ENCODE peak calls at places on chromosomes 11 and 22, in nine cellular contexts. O is A549, H is uterus, E is pancreas, G is choroid plexus epithelial cell, X is AG04450, A is fibroblast of lung, D is Peyer's patch, P is cardiac fibroblast. C is an unnamed sample.
A peak's percentile ranks its signal among the peaks of the same experiment; 100 is the strongest.

GRCh38 chr22:17576475-17576874 is 13.2 kb downstream of the SLC25A18 start:
- DNase-seq in X (no peak), H (no peak), A (no peak), E (no peak), O (no peak), D (no peak), G (peak; percentile 84), P (peak; percentile 89), C (peak; percentile 31)

GRCh38 chr22:30080805-30081204 is 541 bp downstream of the HORMAD2 start:
- DNase-seq in A (no peak), P (no peak), X (no peak), H (no peak), E (no peak), O (no peak), G (no peak), D (no peak), C (no peak)

GRCh38 chr11:90332415-90332814 is 109.6 kb upstream of the CHORDC1 start:
- DNase-seq in D (no peak), E (no peak), P (no peak), X (no peak), H (no peak), O (no peak), A (no peak), G (no peak), C (no peak)

GRCh38 chr11:57324154-57324885 is 432 bp downstream of the TNKS1BP1 start:
- DNase-seq in G (peak; percentile 59), E (no peak), D (peak; percentile 61), O (peak; percentile 60), X (no peak), P (peak; percentile 68), A (peak; percentile 68), H (peak; percentile 60), C (peak; percentile 65)

GRCh38 chr22:19368876-19369275 is 62.7 kb downstream of the HIRA start:
- DNase-seq in A (no peak), G (no peak), O (no peak), E (no peak), D (no peak), X (no peak), H (no peak), P (no peak), C (no peak)

GRCh38 chr11:125433454-125434121 is 62.5 kb downstream of the FEZ1 start:
- DNase-seq in D (no peak), O (peak; percentile 45), X (no peak), H (peak; percentile 31), P (peak; percentile 68), A (peak; percentile 56), G (peak; percentile 84), E (no peak), C (peak; percentile 45)

GRCh38 chr11:107457205-107457557 is 444 bp downstream of the CWF19L2 start:
- DNase-seq in E (no peak), A (no peak), P (peak; percentile 4), O (peak; percentile 4), H (no peak), G (peak; percentile 15), X (no peak), D (no peak), C (no peak)

GRCh38 chr22:30392661-30393321 is 4.0 kb upstream of the SEC14L2 start:
- DNase-seq in A (no peak), D (no peak), E (no peak), O (no peak), G (no peak), P (no peak), X (no peak), H (no peak), C (no peak)

GRCh38 chr22:17984114-17984513 is 40.2 kb downstream of the MICAL3 start:
- DNase-seq in E (no peak), A (no peak), X (no peak), H (no peak), G (no peak), P (no peak), O (no peak), D (no peak), C (no peak)

GRCh38 chr11:28963189-28963588 is 855.0 kb downstream of the METTL15 start:
- DNase-seq in G (peak; percentile 81), O (no peak), X (no peak), A (peak; percentile 20), D (no peak), H (no peak), E (no peak), P (peak; percentile 51), C (peak; percentile 55)

GRCh38 chr22:24482586-24482985 is 12.5 kb upstream of the UPB1 start:
- DNase-seq in P (peak; percentile 70), G (peak; percentile 85), X (no peak), E (no peak), A (peak; percentile 63), O (no peak), D (no peak), H (no peak), C (peak; percentile 80)

GRCh38 chr22:20764053-20764720 is 9.7 kb upstream of the SERPIND1 start:
- DNase-seq in D (no peak), E (no peak), H (no peak), X (no peak), O (no peak), G (no peak), A (no peak), P (no peak), C (no peak)

GRCh38 chr22:50184541-50185383 is 951 bp upstream of the TRABD start:
- DNase-seq in H (peak; percentile 40), O (no peak), G (no peak), P (no peak), E (peak; percentile 68), A (no peak), D (no peak), X (no peak), C (no peak)

GRCh38 chr22:32532819-32533128 is 58.2 kb downstream of the FBXO7 start:
- DNase-seq in D (no peak), E (no peak), H (no peak), A (no peak), P (no peak), O (no peak), X (no peak), G (no peak), C (no peak)

GRCh38 chr11:128914216-128915147 is 23.3 kb downstream of the KCNJ5 start:
- DNase-seq in E (no peak), H (no peak), O (no peak), A (no peak), X (no peak), D (no peak), G (no peak), P (no peak), C (no peak)

GRCh38 chr22:26672590-26673468 is 15.4 kb downstream of the MIAT start:
- DNase-seq in H (peak; percentile 94), X (peak; percentile 88), E (peak; percentile 81), O (peak; percentile 75), P (peak; percentile 96), D (peak; percentile 93), G (peak; percentile 95), A (peak; percentile 96), C (peak; percentile 95)
- TF ChIP-seq CTCF in H (peak; percentile 60), X (peak; percentile 65), E (peak; percentile 38), O (peak; percentile 30), P (peak; percentile 55), D (peak; percentile 39), G (peak; percentile 70), A (peak; percentile 35), C (peak; percentile 55)

DNA sequence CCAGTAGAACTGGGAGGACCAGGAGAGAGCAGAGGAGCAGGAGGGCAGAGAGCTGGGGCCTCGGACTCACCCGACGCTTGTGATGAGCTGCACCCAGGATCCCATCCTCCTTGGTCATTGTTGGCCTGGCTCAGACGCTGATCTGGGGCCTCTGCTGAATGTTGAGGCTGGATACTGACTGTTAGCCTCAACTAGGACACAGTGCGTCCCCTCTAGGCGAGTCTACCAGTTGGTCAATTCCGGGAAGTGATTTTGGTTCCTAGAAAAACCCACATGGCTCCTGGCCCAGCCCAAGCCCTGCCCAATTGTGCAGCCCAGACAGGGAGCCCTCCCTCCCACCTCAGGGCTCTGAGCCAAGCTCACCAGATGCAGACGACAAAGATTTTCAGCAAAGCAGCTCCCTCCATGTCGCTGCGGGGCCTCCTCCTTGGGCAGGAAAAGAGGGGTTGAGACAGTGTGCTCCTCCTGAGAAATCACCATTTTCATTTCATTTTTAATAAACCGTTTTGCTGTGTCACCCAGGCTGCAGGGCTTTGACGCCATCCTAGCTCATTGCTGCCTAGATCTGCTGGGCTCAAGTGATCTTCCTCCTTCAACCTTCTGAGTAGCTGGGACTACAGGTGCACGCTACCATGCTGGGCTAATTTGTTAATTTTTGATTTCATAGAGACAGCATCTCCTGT is at the start of gene APOL4:
- DNase-seq in H (peak; percentile 84), D (no peak), O (no peak), E (peak; percentile 64), A (peak; percentile 52), X (no peak), G (no peak), P (peak; percentile 79), C (peak; percentile 40)
- H3K4me3 ChIP-seq in H (no peak within 1 kb of the TSS), D (no peak within 1 kb of the TSS), O (no peak within 1 kb of the TSS), E (no peak within 1 kb of the TSS), A (no peak within 1 kb of the TSS), X (no peak within 1 kb of the TSS), G (no peak within 1 kb of the TSS), P (peak within 1 kb of the TSS; percentile 35), C (no peak within 1 kb of the TSS)

GRCh38 chr11:13297308-13297916 is 19.8 kb downstream of the BMAL1 start:
- DNase-seq in G (no peak), A (no peak), E (no peak), P (no peak), D (no peak), X (no peak), H (no peak), O (no peak), C (no peak)

GRCh38 chr11:13302440-13302958 is 24.9 kb downstream of the BMAL1 start:
- DNase-seq in X (no peak), D (no peak), G (no peak), O (no peak), H (no peak), A (no peak), E (no peak), P (no peak), C (no peak)

GRCh38 chr11:13301522-13301921 is 23.9 kb downstream of the BMAL1 start:
- DNase-seq in O (no peak), P (no peak), H (no peak), E (no peak), X (no peak), A (no peak), D (no peak), G (no peak), C (no peak)

GRCh38 chr11:13297917-13298356 is 20.3 kb downstream of the BMAL1 start:
- DNase-seq in G (peak; percentile 48), A (no peak), H (no peak), P (no peak), E (no peak), O (no peak), X (no peak), D (no peak), C (no peak)

DNA sequence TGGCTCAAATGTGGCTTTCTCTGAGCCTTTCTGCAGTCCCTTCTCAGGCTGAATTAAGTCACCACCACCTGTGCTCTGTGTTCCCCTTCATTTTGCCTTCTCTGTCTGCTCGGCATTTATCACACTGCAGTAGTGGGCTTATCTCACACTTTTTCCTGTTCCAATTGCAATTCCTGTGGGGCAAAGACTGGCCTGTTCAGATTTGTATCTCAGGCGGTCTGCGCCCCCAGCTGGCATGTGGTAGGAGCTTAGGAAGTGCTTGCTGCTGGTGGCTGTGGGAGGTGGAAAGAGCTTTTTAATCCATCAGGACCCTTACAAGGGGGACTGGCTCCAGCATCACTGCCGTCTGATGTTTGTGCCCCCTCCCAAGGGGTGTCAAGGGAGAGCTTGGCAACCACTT is 21.2 kb downstream of the BMAL1 start:
- DNase-seq in O (no peak), A (no peak), X (no peak), H (no peak), E (no peak), D (no peak), G (no peak), P (no peak), C (no peak)
- TF ChIP-seq CTCF in O (no peak), A (no peak), X (no peak), H (no peak), E (no peak), D (no peak), G (no peak), P (no peak), C (no peak)

GRCh38 chr11:82995754-82996398 is 75.8 kb downstream of the RAB30 start:
- DNase-seq in D (no peak), O (no peak), A (peak; percentile 41), P (peak; percentile 60), G (peak; percentile 65), E (no peak), X (no peak), H (peak; percentile 39), C (peak; percentile 82)
- H3K4me3 ChIP-seq in D (no peak overlapping the region), O (no peak overlapping the region), A (no peak overlapping the region), P (no peak overlapping the region), G (no peak overlapping the region), E (no peak overlapping the region), X (no peak overlapping the region), H (no peak overlapping the region), C (no peak overlapping the region)